ENCODE peak calls at places on chromosomes 2 and 18, in nine cellular contexts. One of them, this sample, is unnamed.

GRCh38 chr2:78351208-78351607 is 674.3 kb upstream of the REG3G start:
- DNase-seq in HFFc6: no peak
- DNase-seq in amniotic stem cell: no peak
- DNase-seq in T1000: no peak
- DNase-seq in amniotic epithelial cell: no peak
- DNase-seq in GM04503: no peak
- DNase-seq in colonic mucosa: no peak
- DNase-seq in aorta: no peak
- DNase-seq in iris pigment epithelial cell: peak
- DNase-seq in this sample: no peak

GRCh38 chr2:19540739-19541503 is 182.5 kb upstream of the OSR1 start:
- DNase-seq in amniotic epithelial cell: peak
- DNase-seq in HFFc6: peak
- DNase-seq in GM04503: peak
- DNase-seq in iris pigment epithelial cell: peak
- DNase-seq in amniotic stem cell: peak
- DNase-seq in T1000: peak
- DNase-seq in aorta: no peak
- DNase-seq in colonic mucosa: peak
- DNase-seq in this sample: no peak

GRCh38 chr2:122734756-122735155 is 979.3 kb downstream of the TSN start:
- DNase-seq in colonic mucosa: no peak
- DNase-seq in iris pigment epithelial cell: peak
- DNase-seq in aorta: no peak
- DNase-seq in amniotic stem cell: no peak
- DNase-seq in T1000: no peak
- DNase-seq in amniotic epithelial cell: peak
- DNase-seq in GM04503: no peak
- DNase-seq in HFFc6: no peak
- DNase-seq in this sample: no peak

GRCh38 chr2:241617431-241618154 is 19.4 kb downstream of the THAP4 start:
- DNase-seq in HFFc6: no peak
- DNase-seq in amniotic epithelial cell: peak
- DNase-seq in GM04503: no peak
- DNase-seq in aorta: no peak
- DNase-seq in iris pigment epithelial cell: no peak
- DNase-seq in T1000: no peak
- DNase-seq in amniotic stem cell: no peak
- DNase-seq in colonic mucosa: no peak
- DNase-seq in this sample: peak

GRCh38 chr2:238434846-238435751 is 8.4 kb downstream of the ASB1 start:
- DNase-seq in aorta: no peak
- DNase-seq in GM04503: no peak
- DNase-seq in T1000: no peak
- DNase-seq in amniotic stem cell: no peak
- DNase-seq in colonic mucosa: no peak
- DNase-seq in HFFc6: no peak
- DNase-seq in iris pigment epithelial cell: peak
- DNase-seq in amniotic epithelial cell: no peak
- DNase-seq in this sample: no peak

GRCh38 chr2:205024822-205025518 is 479.7 kb downstream of the PARD3B start:
- DNase-seq in amniotic stem cell: peak
- DNase-seq in aorta: no peak
- DNase-seq in HFFc6: peak
- DNase-seq in T1000: peak
- DNase-seq in colonic mucosa: peak
- DNase-seq in amniotic epithelial cell: peak
- DNase-seq in GM04503: peak
- DNase-seq in iris pigment epithelial cell: peak
- DNase-seq in this sample: no peak

GRCh38 chr2:74498500-74499268 is 719 bp downstream of the LBX2 start:
- DNase-seq in iris pigment epithelial cell: peak
- DNase-seq in amniotic epithelial cell: no peak
- DNase-seq in T1000: no peak
- DNase-seq in aorta: no peak
- DNase-seq in colonic mucosa: peak
- DNase-seq in GM04503: no peak
- DNase-seq in HFFc6: no peak
- DNase-seq in amniotic stem cell: no peak
- DNase-seq in this sample: no peak

GRCh38 chr2:61763605-61764034 is 90.2 kb downstream of the FAM161A start:
- DNase-seq in GM04503: peak
- DNase-seq in aorta: peak
- DNase-seq in HFFc6: peak
- DNase-seq in colonic mucosa: peak
- DNase-seq in amniotic stem cell: peak
- DNase-seq in T1000: no peak
- DNase-seq in iris pigment epithelial cell: peak
- DNase-seq in amniotic epithelial cell: peak
- DNase-seq in this sample: no peak

GRCh38 chr18:73824684-73825083 is 322.9 kb downstream of the FBXO15 start:
- DNase-seq in GM04503: peak
- DNase-seq in amniotic stem cell: peak
- DNase-seq in amniotic epithelial cell: no peak
- DNase-seq in iris pigment epithelial cell: no peak
- DNase-seq in T1000: no peak
- DNase-seq in HFFc6: peak
- DNase-seq in aorta: no peak
- DNase-seq in colonic mucosa: no peak
- DNase-seq in this sample: no peak

GRCh38 chr2:231321556-231322334 is 73.8 kb upstream of the B3GNT7 start:
- DNase-seq in T1000: no peak
- DNase-seq in HFFc6: no peak
- DNase-seq in colonic mucosa: no peak
- DNase-seq in amniotic epithelial cell: no peak
- DNase-seq in amniotic stem cell: no peak
- DNase-seq in GM04503: no peak
- DNase-seq in aorta: peak
- DNase-seq in iris pigment epithelial cell: no peak
- DNase-seq in this sample: no peak

GRCh38 chr2:780581-780980 is 103.4 kb upstream of the TMEM18 start:
- DNase-seq in aorta: no peak
- DNase-seq in iris pigment epithelial cell: no peak
- DNase-seq in HFFc6: no peak
- DNase-seq in colonic mucosa: no peak
- DNase-seq in GM04503: no peak
- DNase-seq in amniotic stem cell: no peak
- DNase-seq in amniotic epithelial cell: no peak
- DNase-seq in T1000: no peak
- DNase-seq in this sample: no peak

GRCh38 chr2:240626531-240627300 is 1.4 kb downstream of the GPR35 start:
- DNase-seq in HFFc6: no peak
- DNase-seq in colonic mucosa: no peak
- DNase-seq in T1000: no peak
- DNase-seq in iris pigment epithelial cell: no peak
- DNase-seq in aorta: peak
- DNase-seq in GM04503: no peak
- DNase-seq in amniotic epithelial cell: no peak
- DNase-seq in amniotic stem cell: no peak
- DNase-seq in this sample: no peak

GRCh38 chr2:47033102-47033880 is 117.7 kb upstream of the MCFD2 start:
- DNase-seq in HFFc6: no peak
- DNase-seq in amniotic stem cell: no peak
- DNase-seq in iris pigment epithelial cell: no peak
- DNase-seq in amniotic epithelial cell: no peak
- DNase-seq in colonic mucosa: no peak
- DNase-seq in GM04503: no peak
- DNase-seq in aorta: peak
- DNase-seq in T1000: no peak
- DNase-seq in this sample: no peak

GRCh38 chr2:130849896-130850787 is 13.4 kb downstream of the ARHGEF4 start:
- DNase-seq in T1000: no peak
- DNase-seq in iris pigment epithelial cell: no peak
- DNase-seq in GM04503: no peak
- DNase-seq in colonic mucosa: no peak
- DNase-seq in aorta: peak
- DNase-seq in amniotic epithelial cell: no peak
- DNase-seq in amniotic stem cell: no peak
- DNase-seq in HFFc6: no peak
- DNase-seq in this sample: no peak

GRCh38 chr18:55054591-55054990 is 95.3 kb upstream of the CCDC68 start:
- DNase-seq in amniotic stem cell: no peak
- DNase-seq in GM04503: peak
- DNase-seq in amniotic epithelial cell: no peak
- DNase-seq in colonic mucosa: no peak
- DNase-seq in iris pigment epithelial cell: no peak
- DNase-seq in aorta: no peak
- DNase-seq in T1000: no peak
- DNase-seq in HFFc6: no peak
- DNase-seq in this sample: no peak

GRCh38 chr2:196242131-196242620 is 70.8 kb upstream of the STK17B start:
- DNase-seq in colonic mucosa: no peak
- DNase-seq in T1000: no peak
- DNase-seq in aorta: no peak
- DNase-seq in HFFc6: peak
- DNase-seq in iris pigment epithelial cell: peak
- DNase-seq in GM04503: no peak
- DNase-seq in amniotic epithelial cell: peak
- DNase-seq in amniotic stem cell: no peak
- DNase-seq in this sample: no peak

GRCh38 chr18:59921384-59921891 is 21.6 kb downstream of the PMAIP1 start:
- DNase-seq in GM04503: no peak
- DNase-seq in amniotic epithelial cell: peak
- DNase-seq in colonic mucosa: no peak
- DNase-seq in aorta: no peak
- DNase-seq in iris pigment epithelial cell: no peak
- DNase-seq in T1000: no peak
- DNase-seq in amniotic stem cell: no peak
- DNase-seq in HFFc6: no peak
- DNase-seq in this sample: peak

GRCh38 chr2:227132986-227133385 is 31.0 kb downstream of the COL4A4 start:
- DNase-seq in colonic mucosa: no peak
- DNase-seq in HFFc6: no peak
- DNase-seq in T1000: no peak
- DNase-seq in iris pigment epithelial cell: no peak
- DNase-seq in GM04503: no peak
- DNase-seq in amniotic epithelial cell: no peak
- DNase-seq in amniotic stem cell: no peak
- DNase-seq in aorta: no peak
- DNase-seq in this sample: no peak

GRCh38 chr2:57549642-57550102 is 496.9 kb upstream of the VRK2 start:
- DNase-seq in T1000: no peak
- DNase-seq in HFFc6: peak
- DNase-seq in aorta: no peak
- DNase-seq in amniotic stem cell: no peak
- DNase-seq in iris pigment epithelial cell: peak
- DNase-seq in colonic mucosa: no peak
- DNase-seq in amniotic epithelial cell: peak
- DNase-seq in GM04503: no peak
- DNase-seq in this sample: no peak

GRCh38 chr18:5237083-5237722 is 40.1 kb upstream of the AKAIN1 start:
- DNase-seq in colonic mucosa: no peak
- DNase-seq in amniotic epithelial cell: peak
- DNase-seq in iris pigment epithelial cell: peak
- DNase-seq in HFFc6: no peak
- DNase-seq in GM04503: no peak
- DNase-seq in aorta: no peak
- DNase-seq in amniotic stem cell: peak
- DNase-seq in T1000: peak
- DNase-seq in this sample: no peak

GRCh38 chr2:187299122-187299906 is 148.7 kb downstream of the CALCRL start:
- DNase-seq in colonic mucosa: no peak
- DNase-seq in amniotic stem cell: no peak
- DNase-seq in T1000: no peak
- DNase-seq in iris pigment epithelial cell: peak
- DNase-seq in aorta: no peak
- DNase-seq in GM04503: no peak
- DNase-seq in amniotic epithelial cell: no peak
- DNase-seq in HFFc6: no peak
- DNase-seq in this sample: no peak

GRCh38 chr2:226673314-226673723 is 126.3 kb downstream of the IRS1 start:
- DNase-seq in amniotic epithelial cell: peak
- DNase-seq in HFFc6: peak
- DNase-seq in GM04503: no peak
- DNase-seq in aorta: no peak
- DNase-seq in colonic mucosa: peak
- DNase-seq in amniotic stem cell: peak
- DNase-seq in iris pigment epithelial cell: peak
- DNase-seq in T1000: peak
- DNase-seq in this sample: no peak

GRCh38 chr18:11489266-11489899 is 120.0 kb upstream of the SLC35G4 start:
- DNase-seq in iris pigment epithelial cell: no peak
- DNase-seq in GM04503: no peak
- DNase-seq in colonic mucosa: no peak
- DNase-seq in aorta: no peak
- DNase-seq in HFFc6: no peak
- DNase-seq in amniotic stem cell: no peak
- DNase-seq in amniotic epithelial cell: no peak
- DNase-seq in T1000: no peak
- DNase-seq in this sample: no peak

GRCh38 chr2:85468096-85468703 is 49.7 kb downstream of the SH2D6 start:
- DNase-seq in iris pigment epithelial cell: no peak
- DNase-seq in aorta: no peak
- DNase-seq in GM04503: no peak
- DNase-seq in amniotic epithelial cell: no peak
- DNase-seq in amniotic stem cell: no peak
- DNase-seq in HFFc6: no peak
- DNase-seq in colonic mucosa: no peak
- DNase-seq in T1000: no peak
- DNase-seq in this sample: no peak

GRCh38 chr2:132757002-132757598 is 87.1 kb upstream of the LYPD1 start:
- DNase-seq in iris pigment epithelial cell: peak
- DNase-seq in amniotic stem cell: no peak
- DNase-seq in aorta: no peak
- DNase-seq in HFFc6: no peak
- DNase-seq in colonic mucosa: no peak
- DNase-seq in amniotic epithelial cell: no peak
- DNase-seq in T1000: no peak
- DNase-seq in GM04503: no peak
- DNase-seq in this sample: no peak

GRCh38 chr2:126657146-126657635 is 1.2 kb downstream of the GYPC start:
- DNase-seq in amniotic stem cell: peak
- DNase-seq in iris pigment epithelial cell: peak
- DNase-seq in GM04503: peak
- DNase-seq in HFFc6: peak
- DNase-seq in aorta: peak
- DNase-seq in T1000: peak
- DNase-seq in colonic mucosa: peak
- DNase-seq in amniotic epithelial cell: peak
- DNase-seq in this sample: peak

GRCh38 chr2:174121178-174121577 is 127.2 kb downstream of the OLA1 start:
- DNase-seq in amniotic epithelial cell: no peak
- DNase-seq in aorta: no peak
- DNase-seq in GM04503: no peak
- DNase-seq in colonic mucosa: no peak
- DNase-seq in amniotic stem cell: no peak
- DNase-seq in T1000: no peak
- DNase-seq in HFFc6: no peak
- DNase-seq in iris pigment epithelial cell: no peak
- DNase-seq in this sample: no peak

GRCh38 chr2:200788129-200788718 is 23.5 kb upstream of the BZW1 start:
- DNase-seq in aorta: no peak
- DNase-seq in colonic mucosa: no peak
- DNase-seq in amniotic epithelial cell: peak
- DNase-seq in HFFc6: peak
- DNase-seq in amniotic stem cell: no peak
- DNase-seq in T1000: no peak
- DNase-seq in GM04503: no peak
- DNase-seq in iris pigment epithelial cell: peak
- DNase-seq in this sample: no peak

GRCh38 chr2:1550658-1551316 is 137.5 kb downstream of the TPO start:
- DNase-seq in colonic mucosa: peak
- DNase-seq in amniotic epithelial cell: peak
- DNase-seq in aorta: peak
- DNase-seq in iris pigment epithelial cell: peak
- DNase-seq in T1000: no peak
- DNase-seq in HFFc6: no peak
- DNase-seq in GM04503: no peak
- DNase-seq in amniotic stem cell: no peak
- DNase-seq in this sample: peak

GRCh38 chr2:170509460-170510193 is 205.5 kb upstream of the SP5 start:
- DNase-seq in iris pigment epithelial cell: no peak
- DNase-seq in T1000: no peak
- DNase-seq in HFFc6: no peak
- DNase-seq in amniotic stem cell: no peak
- DNase-seq in amniotic epithelial cell: no peak
- DNase-seq in colonic mucosa: no peak
- DNase-seq in aorta: no peak
- DNase-seq in GM04503: no peak
- DNase-seq in this sample: no peak

GRCh38 chr2:74333175-74333574 is 10.0 kb downstream of the SLC4A5 start:
- DNase-seq in T1000: no peak
- DNase-seq in amniotic stem cell: no peak
- DNase-seq in aorta: no peak
- DNase-seq in GM04503: no peak
- DNase-seq in colonic mucosa: peak
- DNase-seq in amniotic epithelial cell: peak
- DNase-seq in iris pigment epithelial cell: peak
- DNase-seq in HFFc6: peak
- DNase-seq in this sample: no peak